ENCODE peak calls at places on chromosomes 1 and 21, in nine cellular contexts. H, I, S, G, K, T, Q, A and N are unnamed samples.

GRCh38 chr1:38763106-38763505 is 96.5 kb downstream of the RRAGC start:
- DNase-seq in G (no peak), H (no peak), K (no peak), S (no peak), T (no peak), A (no peak), Q (no peak), I (no peak), N (no peak)

GRCh38 chr1:205495237-205495823 is 9.1 kb upstream of the CDK18 start:
- DNase-seq in A (no peak), G (no peak), S (no peak), T (peak; percentile 64), H (no peak), K (peak; percentile 69), Q (peak; percentile 56), I (peak; percentile 73), N (no peak)

GRCh38 chr1:67834246-67834877 is 1.1 kb upstream of the GNG12 start:
- DNase-seq in I (no peak), A (no peak), H (no peak), Q (peak; percentile 57), T (no peak), G (no peak), S (peak; percentile 14), K (no peak), N (no peak)

GRCh38 chr1:76238094-76238551 is 163.6 kb downstream of the ST6GALNAC3 start:
- DNase-seq in G (no peak), K (no peak), A (no peak), S (peak; percentile 67), I (no peak), H (no peak), Q (no peak), T (no peak), N (no peak)

GRCh38 chr1:230142608-230143209 is 75.7 kb downstream of the GALNT2 start:
- DNase-seq in G (no peak), I (no peak), Q (no peak), A (no peak), K (no peak), H (no peak), S (peak; percentile 53), T (no peak), N (no peak)

GRCh38 chr1:8670371-8670818 is 147.0 kb downstream of the RERE start:
- DNase-seq in H (no peak), T (no peak), A (no peak), Q (no peak), I (no peak), S (peak; percentile 67), K (no peak), G (no peak), N (no peak)

GRCh38 chr1:77513839-77514763 is 168.4 kb downstream of the ZZZ3 start:
- DNase-seq in Q (no peak), T (peak; percentile 66), A (no peak), S (peak; percentile 90), G (no peak), I (no peak), H (no peak), K (no peak), N (no peak)

GRCh38 chr1:84758968-84759491 is 68.8 kb upstream of the SSX2IP start:
- DNase-seq in G (no peak), Q (peak; percentile 8), I (no peak), T (no peak), K (no peak), A (no peak), S (peak; percentile 74), H (peak; percentile 44), N (no peak)

GRCh38 chr1:212686591-212686990 is 13.0 kb downstream of the BATF3 start:
- DNase-seq in T (no peak), K (no peak), I (no peak), H (no peak), Q (no peak), G (no peak), A (no peak), S (no peak), N (no peak)

GRCh38 chr1:206463137-206463536 is 7.1 kb upstream of the IKBKE start:
- DNase-seq in H (no peak), Q (no peak), G (no peak), A (no peak), K (no peak), I (no peak), T (no peak), S (no peak), N (no peak)

GRCh38 chr1:43932786-43933385 is 715 bp upstream of the ARTN start:
- DNase-seq in G (no peak), H (no peak), I (no peak), A (no peak), S (peak; percentile 69), T (no peak), K (no peak), Q (peak; percentile 13), N (no peak)

GRCh38 chr1:172843444-172843843 is 184.5 kb downstream of the FASLG start:
- DNase-seq in I (no peak), G (no peak), H (no peak), K (no peak), T (no peak), S (no peak), A (no peak), Q (no peak), N (no peak)
- H3K36me3 ChIP-seq in I (no peaks in the 10 kb centered on the region), G (no peaks in the 10 kb centered on the region), H (no peaks in the 10 kb centered on the region), K (no peaks in the 10 kb centered on the region), T (no peaks in the 10 kb centered on the region), S (no peaks in the 10 kb centered on the region), A (no peaks in the 10 kb centered on the region), Q (no peaks in the 10 kb centered on the region), N (no peaks in the 10 kb centered on the region)

GRCh38 chr1:147245129-147245528 is 2.6 kb downstream of the CHD1L start:
- DNase-seq in K (no peak), H (no peak), I (no peak), T (no peak), G (no peak), S (no peak), Q (no peak), A (no peak), N (no peak)
- H3K4me1 ChIP-seq in K (peaks cover 29% of the 10 kb centered on the region), H (peaks cover 3% of the 10 kb centered on the region), I (peaks cover 23% of the 10 kb centered on the region), T (peaks cover 8% of the 10 kb centered on the region), G (peaks cover 4% of the 10 kb centered on the region), S (peaks cover 5% of the 10 kb centered on the region), Q (peaks cover 3% of the 10 kb centered on the region), A (no peaks in the 10 kb centered on the region), N (peaks cover 20% of the 10 kb centered on the region)

GRCh38 chr1:62301726-62302390 is 17.4 kb downstream of the KANK4 start:
- DNase-seq in S (no peak), I (no peak), Q (no peak), G (no peak), T (no peak), K (no peak), H (no peak), A (no peak), N (no peak)

GRCh38 chr1:62307516-62308492 is 11.4 kb downstream of the KANK4 start:
- DNase-seq in I (no peak), T (no peak), Q (no peak), H (no peak), S (no peak), K (no peak), G (no peak), A (no peak), N (peak; percentile 33)

GRCh38 chr1:62306065-62306464 is 13.2 kb downstream of the KANK4 start:
- DNase-seq in S (no peak), K (no peak), Q (no peak), I (no peak), A (no peak), H (no peak), T (no peak), G (no peak), N (no peak)

GRCh38 chr1:62304515-62304914 is 14.7 kb downstream of the KANK4 start:
- DNase-seq in G (no peak), T (no peak), S (no peak), Q (no peak), A (no peak), K (no peak), I (no peak), H (no peak), N (no peak)

GRCh38 chr1:62304975-62305374 is 14.3 kb downstream of the KANK4 start:
- DNase-seq in H (no peak), S (no peak), Q (no peak), I (no peak), T (no peak), K (no peak), G (no peak), A (no peak), N (no peak)
- H3K36me3 ChIP-seq in H (no peaks in the 10 kb centered on the region), S (no peaks in the 10 kb centered on the region), Q (no peaks in the 10 kb centered on the region), I (no peaks in the 10 kb centered on the region), T (no peaks in the 10 kb centered on the region), K (no peaks in the 10 kb centered on the region), G (no peaks in the 10 kb centered on the region), A (no peaks in the 10 kb centered on the region), N (no peaks in the 10 kb centered on the region)

GRCh38 chr1:93556291-93556690 is 108.4 kb downstream of the FNBP1L start:
- DNase-seq in A (no peak), K (no peak), H (no peak), I (no peak), G (no peak), Q (peak; percentile 53), T (no peak), S (no peak), N (no peak)
- H3K4me1 ChIP-seq in A (no peaks in the 10 kb centered on the region), K (peaks cover 47% of the 10 kb centered on the region), H (no peaks in the 10 kb centered on the region), I (peaks cover 31% of the 10 kb centered on the region), G (peaks cover 4% of the 10 kb centered on the region), Q (peaks cover 3% of the 10 kb centered on the region), T (peaks cover 27% of the 10 kb centered on the region), S (no peaks in the 10 kb centered on the region), N (peaks cover 17% of the 10 kb centered on the region)

GRCh38 chr21:38821959-38822682 is 16.4 kb downstream of the ETS2 start:
- DNase-seq in I (no peak), K (no peak), G (no peak), Q (peak; percentile 15), S (no peak), H (no peak), T (no peak), A (no peak), N (no peak)

GRCh38 chr21:38824124-38824822 is 18.5 kb downstream of the ETS2 start:
- DNase-seq in I (no peak), G (no peak), H (no peak), K (no peak), T (no peak), A (no peak), S (peak; percentile 56), Q (peak; percentile 81), N (no peak)

GRCh38 chr21:38821248-38821647 is 15.5 kb downstream of the ETS2 start:
- DNase-seq in T (no peak), A (no peak), K (no peak), Q (peak; percentile 40), H (no peak), I (no peak), S (no peak), G (no peak), N (no peak)

GRCh38 chr21:38823737-38824123 is 18.0 kb downstream of the ETS2 start:
- DNase-seq in G (no peak), Q (no peak), I (no peak), H (no peak), K (no peak), T (no peak), A (no peak), S (no peak), N (no peak)

DNA sequence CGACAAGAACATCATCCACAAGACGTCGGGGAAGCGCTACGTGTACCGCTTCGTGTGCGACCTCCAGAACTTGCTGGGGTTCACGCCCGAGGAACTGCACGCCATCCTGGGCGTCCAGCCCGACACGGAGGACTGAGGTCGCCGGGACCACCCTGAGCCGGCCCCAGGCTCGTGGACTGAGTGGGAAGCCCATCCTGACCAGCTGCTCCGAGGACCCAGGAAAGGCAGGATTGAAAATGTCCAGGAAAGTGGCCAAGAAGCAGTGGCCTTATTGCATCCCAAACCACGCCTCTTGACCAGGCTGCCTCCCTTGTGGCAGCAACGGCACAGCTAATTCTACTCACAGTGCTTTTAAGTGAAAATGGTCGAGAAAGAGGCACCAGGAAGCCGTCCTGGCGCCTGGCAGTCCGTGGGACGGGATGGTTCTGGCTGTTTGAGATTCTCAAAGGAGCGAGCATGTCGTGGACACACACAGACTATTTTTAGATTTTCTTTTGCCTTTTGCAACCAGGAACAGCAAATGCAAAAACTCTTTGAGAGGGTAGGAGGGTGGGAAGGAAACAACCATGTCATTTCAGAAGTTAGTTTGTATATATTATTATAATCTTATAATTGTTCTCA is 17.1 kb downstream of the ETS2 start:
- DNase-seq in H (no peak), G (no peak), S (no peak), A (no peak), T (no peak), Q (peak; percentile 23), K (no peak), I (no peak), N (no peak)
- H3K36me3 ChIP-seq in H (peaks cover 64% of the 10 kb centered on the region), G (peaks cover 31% of the 10 kb centered on the region), S (peaks cover 34% of the 10 kb centered on the region), A (no peaks in the 10 kb centered on the region), T (peaks cover 69% of the 10 kb centered on the region), Q (peaks cover 56% of the 10 kb centered on the region), K (peaks cover 75% of the 10 kb centered on the region), I (peaks cover 67% of the 10 kb centered on the region), N (peaks cover 16% of the 10 kb centered on the region)